ENCODE peak calls at places on chromosomes 5 and 9, in six cellular contexts. N is H9, P is IMR-90, U is H1, A is neuronal stem cell, Z is trophoblast cell. Q is an unnamed sample. For H3K4me1, the result is how much of the 10 kb centered on the place peaks cover.

GRCh38 chr9:16705121-16705604 is 165.3 kb downstream of the BNC2 start:
- DNase-seq in A (peak), P (peak), U (peak), Z (peak), N (peak), Q (peak)

GRCh38 chr9:98538626-98539031 is 170.1 kb downstream of the GABBR2 start:
- DNase-seq in Z (peak), N (no peak), A (no peak), P (peak), U (no peak), Q (no peak)

GRCh38 chr9:131590907-131591844 is 45.9 kb downstream of the PRRT1B start:
- DNase-seq in P (peak), N (peak), A (peak), U (peak), Z (peak), Q (peak)

GRCh38 chr5:178223828-178224335 is 8.7 kb downstream of the PHYKPL start:
- DNase-seq in P (no peak), N (peak), A (no peak), Z (no peak), U (no peak), Q (no peak)

GRCh38 chr5:143403357-143403606 is 204 bp downstream of the NR3C1 start:
- DNase-seq in N (no peak), Z (peak), P (no peak), U (no peak), A (no peak), Q (no peak)

GRCh38 chr5:59843511-59844230 is 49.9 kb downstream of the PDE4D start:
- DNase-seq in P (peak), A (no peak), U (no peak), N (no peak), Z (no peak), Q (no peak)

GRCh38 chr5:137845472-137845871 is 22.2 kb upstream of the MYOT start:
- DNase-seq in U (no peak), P (no peak), Z (no peak), N (no peak), A (no peak), Q (no peak)

GRCh38 chr9:19050637-19051591 is 1.7 kb downstream of the RRAGA start:
- DNase-seq in N (no peak), Z (peak), A (no peak), U (no peak), P (no peak), Q (no peak)

GRCh38 chr9:99793528-99793927 is 28.2 kb upstream of the NR4A3 start:
- DNase-seq in U (no peak), P (no peak), N (no peak), Z (no peak), A (no peak), Q (no peak)

GRCh38 chr5:147949711-147950573 is 43.6 kb upstream of the C5orf46 start:
- DNase-seq in Z (peak), N (no peak), A (peak), U (no peak), P (peak), Q (peak)

GRCh38 chr5:154782326-154782725 is 27.1 kb downstream of the LARP1 start:
- DNase-seq in U (no peak), A (no peak), Z (no peak), N (peak), P (no peak), Q (no peak)

DNA sequence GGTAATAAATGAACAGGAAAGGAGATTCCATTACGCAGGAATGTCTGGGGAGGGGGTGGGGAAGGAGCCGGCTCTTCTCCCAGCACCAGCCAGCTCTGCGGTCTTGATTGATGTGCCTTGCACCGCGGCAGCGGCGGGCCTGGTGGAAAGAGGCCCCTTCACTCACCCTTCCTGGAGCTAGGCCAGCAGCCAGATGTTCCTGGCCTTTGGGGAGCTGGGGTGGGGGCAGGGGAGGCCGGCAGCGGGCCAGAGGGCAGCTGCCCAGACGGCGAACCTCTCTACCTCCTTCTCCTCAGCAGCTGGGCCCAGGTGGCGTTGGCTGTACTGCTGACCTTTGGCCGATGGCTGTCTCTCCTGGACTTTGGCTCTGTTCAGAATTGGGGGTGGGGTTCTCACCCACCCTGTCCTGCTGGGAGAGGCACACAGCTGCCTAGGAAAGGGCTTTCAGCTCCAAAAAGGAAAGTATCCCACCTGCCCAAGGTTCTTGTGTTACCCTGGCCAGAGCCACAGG is 58.1 kb upstream of the SYNPO start:
- DNase-seq in Z (no peak), N (no peak), A (no peak), U (no peak), P (peak), Q (peak)
- H3K4me1 ChIP-seq in Z (under half), N (under half), A (under half), U (under half), P (under half), Q (under half)

GRCh38 chr9:27939186-27939585 is 365.9 kb upstream of the C9orf72 start:
- DNase-seq in P (no peak), Z (no peak), N (no peak), U (no peak), A (no peak), Q (no peak)

GRCh38 chr9:27945386-27945785 is 372.1 kb upstream of the C9orf72 start:
- DNase-seq in N (no peak), A (no peak), P (no peak), U (no peak), Z (peak), Q (peak)

GRCh38 chr9:27943544-27943943 is 370.3 kb upstream of the C9orf72 start:
- DNase-seq in A (peak), N (no peak), P (no peak), Z (no peak), U (no peak), Q (no peak)

DNA sequence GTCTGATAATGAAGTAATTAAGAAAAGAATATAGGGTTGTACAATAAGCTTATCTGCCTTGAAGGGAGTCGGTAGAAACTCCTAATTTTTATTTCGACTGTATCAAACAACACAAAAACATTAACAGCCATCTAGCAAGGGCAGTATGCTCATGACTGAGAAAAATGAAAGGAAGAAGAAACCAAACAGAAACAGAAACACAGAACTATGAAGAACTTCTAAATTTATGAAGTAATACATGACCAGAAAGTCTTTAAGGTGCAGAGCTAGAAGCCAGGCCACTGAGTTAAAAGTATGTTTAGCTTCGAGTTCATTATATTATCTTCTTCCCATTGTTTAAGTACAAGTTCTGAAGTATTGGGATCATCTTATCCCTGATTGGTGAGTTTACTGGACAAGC is 367.3 kb upstream of the C9orf72 start:
- DNase-seq in Z (no peak), P (no peak), U (no peak), N (no peak), A (no peak), Q (no peak)
- H4K91ac ChIP-seq in Z (no peak), P (no peak), U (no peak), N (no peak), A (no peak), Q (no peak)

GRCh38 chr9:93207326-93207814 is 23.4 kb downstream of the WNK2 start:
- DNase-seq in Z (peak), P (peak), A (no peak), N (no peak), U (no peak), Q (no peak)
- H3K4me1 ChIP-seq in Z (under half), P (under half), A (under half), N (under half), U (under half), Q (under half)

GRCh38 chr5:150064681-150065220 is 21.6 kb downstream of the CSF1R start:
- DNase-seq in U (no peak), A (no peak), Z (no peak), P (no peak), N (no peak), Q (no peak)
- H4K91ac ChIP-seq in U (no peak), A (no peak), Z (no peak), P (peak), N (no peak), Q (peak)

Q was measured in mesenchymal stem cell.